ENCODE peak calls at places on chromosome 15, in eight cellular contexts. N, M, Z, Q, E, I, G and U are unnamed samples.

GRCh38 chr15:27763514-27763913 is 335.6 kb downstream of the OCA2 start:
- DNase-seq in I (no peak), G (no peak), Z (no peak), E (no peak), Q (no peak), M (no peak), N (no peak), U (no peak)

GRCh38 chr15:84828433-84828908 is 11.3 kb downstream of the ALPK3 start:
- DNase-seq in N (no peak), M (no peak), Z (no peak), Q (no peak), G (no peak), I (no peak), E (peak), U (no peak)

GRCh38 chr15:60529332-60529731 is 50.4 kb upstream of the ICE2 start:
- DNase-seq in N (no peak), G (no peak), Q (no peak), E (peak), M (no peak), Z (no peak), I (no peak), U (no peak)

GRCh38 chr15:33101036-33101435 is 93.5 kb downstream of the FMN1 start:
- DNase-seq in Z (no peak), N (no peak), G (no peak), M (no peak), E (no peak), I (no peak), Q (no peak), U (no peak)

GRCh38 chr15:90046846-90047481 is 45.8 kb downstream of the ZNF710 start:
- DNase-seq in E (no peak), N (no peak), G (no peak), I (no peak), Q (peak), Z (no peak), M (no peak), U (peak)

GRCh38 chr15:69098688-69099087 is 61.7 kb upstream of the GLCE start:
- DNase-seq in Z (no peak), N (no peak), M (no peak), I (no peak), G (no peak), Q (no peak), E (no peak), U (no peak)

GRCh38 chr15:80972276-80972675 is 17.3 kb downstream of the MESD start:
- DNase-seq in I (no peak), N (no peak), G (no peak), E (no peak), Q (no peak), M (no peak), Z (no peak), U (no peak)

GRCh38 chr15:90271459-90272166 is 6.1 kb downstream of the NGRN start:
- DNase-seq in Z (no peak), G (no peak), Q (no peak), N (peak), M (no peak), I (no peak), E (no peak), U (no peak)

GRCh38 chr15:98069256-98069655 is 108.8 kb downstream of the ARRDC4 start:
- DNase-seq in Z (no peak), Q (no peak), N (no peak), E (no peak), I (no peak), M (no peak), G (no peak), U (no peak)

GRCh38 chr15:57732526-57733331 is 26.2 kb downstream of the POLR2M start:
- DNase-seq in I (peak), M (peak), Q (peak), N (peak), Z (peak), E (peak), G (peak), U (peak)

GRCh38 chr15:51227967-51228783 is 110.2 kb downstream of the CYP19A1 start:
- DNase-seq in N (peak), G (peak), Q (peak), I (peak), M (no peak), Z (no peak), E (peak), U (peak)

GRCh38 chr15:90816401-90817116 is 51.8 kb upstream of the FURIN start:
- DNase-seq in E (no peak), N (no peak), Q (no peak), M (no peak), I (no peak), Z (peak), G (no peak), U (no peak)

GRCh38 chr15:70051948-70052633 is 45.6 kb downstream of the TLE3 start:
- DNase-seq in I (no peak), G (no peak), Q (no peak), M (no peak), N (no peak), E (no peak), Z (no peak), U (no peak)

GRCh38 chr15:77901921-77902750 is 175.4 kb downstream of the TBC1D2B start:
- DNase-seq in N (no peak), M (no peak), I (no peak), E (no peak), G (no peak), Z (no peak), Q (no peak), U (no peak)

GRCh38 chr15:20294651-20295237 is 246.9 kb downstream of the GOLGA6L6 start:
- DNase-seq in E (no peak), Z (no peak), M (no peak), G (no peak), N (no peak), Q (no peak), I (no peak), U (no peak)

GRCh38 chr15:73647259-73648026 is 14.3 kb upstream of the NPTN start:
- DNase-seq in N (no peak), G (no peak), Q (no peak), M (no peak), Z (no peak), I (no peak), E (no peak), U (no peak)
- TF ChIP-seq CTCF in N (no peak), G (no peak), Q (no peak), M (no peak), Z (no peak), I (no peak), E (no peak), U (no peak)

GRCh38 chr15:99906356-99906755 is 173.1 kb upstream of the LYSMD4 start:
- DNase-seq in E (no peak), M (no peak), Q (no peak), N (no peak), I (no peak), Z (no peak), G (no peak), U (no peak)

GRCh38 chr15:99907698-99908097 is 174.5 kb upstream of the LYSMD4 start:
- DNase-seq in Z (no peak), N (no peak), G (no peak), M (no peak), I (no peak), Q (no peak), E (no peak), U (no peak)

GRCh38 chr15:99911824-99912223 is 178.6 kb upstream of the LYSMD4 start:
- DNase-seq in G (peak), M (no peak), E (no peak), N (peak), Q (no peak), I (no peak), Z (no peak), U (no peak)

GRCh38 chr15:99906793-99907192 is 173.6 kb upstream of the LYSMD4 start:
- DNase-seq in I (no peak), M (no peak), Z (no peak), G (no peak), N (no peak), E (no peak), Q (no peak), U (no peak)

DNA sequence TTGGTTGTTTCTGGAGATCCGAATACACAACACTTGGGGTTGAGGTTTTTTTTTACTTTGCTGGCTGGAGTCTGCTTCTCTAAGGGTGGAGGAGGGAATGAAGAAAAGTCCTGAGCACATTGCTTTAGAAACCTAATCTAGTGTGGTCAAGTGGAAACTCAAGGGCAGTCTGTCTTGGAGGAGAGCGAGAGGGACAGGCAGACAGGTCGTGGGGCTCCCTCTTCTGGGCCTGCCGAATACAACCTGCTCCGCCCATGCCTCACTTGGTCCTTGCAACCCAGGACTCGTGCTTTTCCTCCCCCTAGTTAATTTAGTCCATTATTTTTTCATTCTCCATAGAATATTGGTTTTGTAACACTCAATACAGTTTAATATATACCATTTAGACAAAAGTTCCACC is 176.7 kb upstream of the LYSMD4 start:
- DNase-seq in I (no peak), N (peak), G (peak), M (no peak), Q (no peak), Z (no peak), E (no peak), U (peak)
- TF ChIP-seq CTCF in I (peak), N (peak), G (no peak), M (no peak), Q (no peak), Z (no peak), E (no peak), U (peak)

GRCh38 chr15:48717458-48717857 is 71.9 kb upstream of the FBN1 start:
- DNase-seq in E (peak), M (no peak), I (no peak), N (peak), Q (no peak), Z (no peak), G (peak), U (no peak)
- TF ChIP-seq CTCF in E (peak), M (no peak), I (no peak), N (peak), Q (no peak), Z (no peak), G (no peak), U (no peak)

GRCh38 chr15:42796955-42797779 is 60.2 kb upstream of the CDAN1 start:
- DNase-seq in M (no peak), Q (no peak), G (peak), I (peak), Z (no peak), E (peak), N (peak), U (no peak)
- TF ChIP-seq CTCF in M (no peak), Q (no peak), G (no peak), I (no peak), Z (no peak), E (peak), N (peak), U (no peak)

GRCh38 chr15:73244333-73244732 is 124.4 kb downstream of the HCN4 start:
- DNase-seq in N (no peak), E (no peak), Z (peak), G (no peak), I (no peak), M (no peak), Q (peak), U (peak)

GRCh38 chr15:73254598-73254997 is 114.2 kb downstream of the HCN4 start:
- DNase-seq in Q (no peak), N (no peak), Z (no peak), E (no peak), I (no peak), M (no peak), G (no peak), U (no peak)

GRCh38 chr15:73246898-73247297 is 121.9 kb downstream of the HCN4 start:
- DNase-seq in N (no peak), M (no peak), Q (no peak), G (no peak), Z (no peak), I (no peak), E (no peak), U (no peak)

GRCh38 chr15:73246411-73246810 is 122.3 kb downstream of the HCN4 start:
- DNase-seq in E (no peak), G (no peak), M (no peak), I (no peak), Q (no peak), Z (no peak), N (no peak), U (no peak)

GRCh38 chr15:73249499-73249898 is 119.3 kb downstream of the HCN4 start:
- DNase-seq in I (no peak), G (peak), Z (no peak), E (no peak), Q (no peak), M (no peak), N (no peak), U (no peak)
- TF ChIP-seq CTCF in I (no peak), G (no peak), Z (no peak), E (no peak), Q (no peak), M (no peak), N (no peak), U (no peak)